ENCODE peak calls at places on chromosomes 11 and 22, in ten cellular contexts. G, V, E, P, O, B, F, D, J and M are unnamed samples.

GRCh38 chr22:18970180-18970947 is 34.3 kb upstream of the PRODH start:
- DNase-seq in G (no peak), V (no peak), E (no peak), P (no peak), O (no peak), B (peak; percentile 59), F (no peak), D (no peak), J (peak; percentile 51), M (no peak)

GRCh38 chr11:75523189-75523588 is 2.6 kb downstream of the GDPD5 start:
- DNase-seq in G (no peak), V (no peak), E (no peak), P (no peak), O (no peak), B (no peak), F (no peak), D (no peak), J (no peak), M (no peak)

GRCh38 chr11:72781063-72781312 is 12.9 kb downstream of the STARD10 start:
- DNase-seq in G (no peak), V (no peak), E (no peak), P (no peak), O (no peak), B (no peak), F (no peak), D (no peak), J (no peak), M (no peak)

GRCh38 chr22:50542416-50542927 is 3.2 kb upstream of the KLHDC7B start:
- DNase-seq in G (no peak), V (no peak), E (no peak), P (no peak), O (peak; percentile 72), B (peak; percentile 54), F (peak; percentile 35), D (no peak), J (no peak), M (no peak)

GRCh38 chr11:26399336-26399735 is 67.4 kb downstream of the ANO3 start:
- DNase-seq in G (no peak), V (no peak), E (no peak), P (no peak), O (no peak), B (no peak), F (no peak), D (no peak), J (no peak), M (no peak)

GRCh38 chr11:128057786-128058395 is 529.5 kb downstream of the ETS1 start:
- DNase-seq in G (no peak), V (no peak), E (no peak), P (no peak), O (no peak), B (no peak), F (no peak), D (no peak), J (no peak), M (no peak)

GRCh38 chr22:50175921-50176849 is 5.7 kb downstream of the PANX2 start:
- DNase-seq in G (no peak), V (no peak), E (no peak), P (no peak), O (no peak), B (peak; percentile 45), F (no peak), D (no peak), J (peak; percentile 41), M (no peak)

GRCh38 chr11:34996958-34997357 is 80.5 kb downstream of the PDHX start:
- DNase-seq in G (no peak), V (no peak), E (no peak), P (no peak), O (no peak), B (no peak), F (no peak), D (no peak), J (no peak), M (no peak)

GRCh38 chr22:20298110-20298802 is 21.6 kb downstream of the DGCR6L start:
- DNase-seq in G (no peak), V (no peak), E (no peak), P (no peak), O (no peak), B (no peak), F (no peak), D (no peak), J (no peak), M (no peak)

GRCh38 chr11:73972620-73973449 is 9.8 kb downstream of the UCP2 start:
- DNase-seq in G (no peak), V (no peak), E (no peak), P (no peak), O (no peak), B (peak; percentile 48), F (no peak), D (no peak), J (no peak), M (no peak)

GRCh38 chr22:22720201-22720723 is 75.8 kb downstream of the GGTLC2 start:
- DNase-seq in G (peak; percentile 53), V (no peak), E (no peak), P (no peak), O (peak; percentile 76), B (no peak), F (peak; percentile 11), D (no peak), J (no peak), M (peak; percentile 36)

GRCh38 chr22:48748860-48749554 is 1078.7 kb downstream of the BRD1 start:
- DNase-seq in G (no peak), V (no peak), E (no peak), P (no peak), O (no peak), B (no peak), F (no peak), D (no peak), J (no peak), M (no peak)

GRCh38 chr11:93039841-93040240 is 70.4 kb downstream of the MTNR1B start:
- DNase-seq in G (no peak), V (no peak), E (no peak), P (no peak), O (peak; percentile 39), B (no peak), F (no peak), D (no peak), J (no peak), M (no peak)

GRCh38 chr11:3105791-3106735 is 48.8 kb upstream of the CARS1 start:
- DNase-seq in G (no peak), V (no peak), E (no peak), P (no peak), O (no peak), B (no peak), F (no peak), D (no peak), J (peak; percentile 27), M (no peak)

GRCh38 chr11:19589567-19590260 is 122.9 kb upstream of the NAV2 start:
- DNase-seq in G (no peak), V (no peak), E (no peak), P (no peak), O (no peak), B (no peak), F (no peak), D (no peak), J (no peak), M (no peak)
- TF ChIP-seq CTCF in G (no peak), V (no peak), E (no peak), P (no peak), O (no peak), B (no peak), F (no peak), D (no peak), J (no peak), M (no peak)

DNA sequence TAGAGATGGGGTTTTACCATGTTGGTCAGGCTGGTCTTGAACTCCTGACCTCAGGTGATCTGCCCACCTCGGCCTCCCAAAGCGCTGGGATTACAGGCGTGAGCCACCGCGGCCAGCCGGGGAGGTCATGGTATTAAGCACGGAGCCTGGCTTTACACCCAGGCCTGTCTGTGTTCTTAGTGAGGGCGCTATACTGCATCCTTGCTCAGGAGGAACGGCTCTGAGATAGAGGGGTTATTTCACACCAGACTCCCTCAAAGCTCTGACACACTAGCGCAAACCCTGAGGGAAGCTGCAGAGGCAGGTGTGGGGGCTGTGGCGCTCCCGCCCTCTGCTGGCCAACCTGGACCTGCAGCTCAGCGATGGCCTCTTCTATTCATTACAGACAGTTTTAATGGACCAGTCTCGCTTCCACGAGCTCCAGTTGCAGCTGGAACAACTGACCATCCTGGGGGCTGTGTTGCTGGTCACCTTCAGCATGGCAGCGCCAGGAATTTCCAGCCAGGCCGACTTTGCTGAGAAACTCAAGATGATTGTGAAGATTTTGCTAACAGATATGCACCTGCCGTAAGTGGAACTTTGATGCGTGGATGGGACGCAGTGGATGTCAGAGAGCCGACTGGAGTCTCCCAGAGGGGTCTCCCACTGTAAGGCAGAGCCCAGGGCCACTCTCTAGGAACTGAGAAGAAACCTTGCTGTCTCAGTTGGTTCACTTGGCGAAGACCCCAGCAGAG is 26.2 kb downstream of the TCP11L1 start:
- DNase-seq in G (peak; percentile 46), V (peak; percentile 63), E (no peak), P (no peak), O (peak; percentile 68), B (peak; percentile 76), F (peak; percentile 52), D (peak; percentile 54), J (peak; percentile 74), M (peak; percentile 65)
- TF ChIP-seq CTCF in G (peak; percentile 89), V (peak; percentile 86), E (peak; percentile 94), P (peak; percentile 92), O (peak; percentile 95), B (peak; percentile 81), F (peak; percentile 95), D (peak; percentile 94), J (peak; percentile 77), M (peak; percentile 96)

DNA sequence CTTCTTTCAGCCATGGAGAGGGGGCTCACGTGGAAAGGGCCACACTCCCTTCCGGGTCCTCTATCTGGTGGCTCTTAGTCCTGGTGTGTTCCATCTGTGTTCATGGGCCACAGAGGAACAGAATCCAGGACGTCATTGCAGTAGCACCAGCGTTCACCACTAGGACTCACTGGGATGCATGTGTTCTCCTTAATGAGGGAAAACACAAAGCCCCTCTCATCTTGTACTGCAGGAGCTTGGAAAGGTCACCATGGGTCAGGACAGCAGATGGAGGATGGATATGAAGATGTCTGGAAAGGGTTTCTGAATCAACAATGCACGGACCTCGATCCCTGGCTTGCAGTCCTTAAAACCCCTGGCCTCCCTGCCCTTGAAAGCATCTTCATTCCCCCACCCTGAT is 113.8 kb upstream of the THY1 start:
- DNase-seq in G (no peak), V (no peak), E (no peak), P (no peak), O (no peak), B (no peak), F (no peak), D (no peak), J (no peak), M (no peak)
- TF ChIP-seq CTCF in G (no peak), V (no peak), E (no peak), P (no peak), O (peak; percentile 3), B (no peak), F (peak; percentile 25), D (no peak), J (no peak), M (no peak)

GRCh38 chr11:106581399-106581798 is 436.9 kb downstream of the GUCY1A2 start:
- DNase-seq in G (no peak), V (no peak), E (no peak), P (no peak), O (no peak), B (no peak), F (no peak), D (no peak), J (no peak), M (no peak)

DNA sequence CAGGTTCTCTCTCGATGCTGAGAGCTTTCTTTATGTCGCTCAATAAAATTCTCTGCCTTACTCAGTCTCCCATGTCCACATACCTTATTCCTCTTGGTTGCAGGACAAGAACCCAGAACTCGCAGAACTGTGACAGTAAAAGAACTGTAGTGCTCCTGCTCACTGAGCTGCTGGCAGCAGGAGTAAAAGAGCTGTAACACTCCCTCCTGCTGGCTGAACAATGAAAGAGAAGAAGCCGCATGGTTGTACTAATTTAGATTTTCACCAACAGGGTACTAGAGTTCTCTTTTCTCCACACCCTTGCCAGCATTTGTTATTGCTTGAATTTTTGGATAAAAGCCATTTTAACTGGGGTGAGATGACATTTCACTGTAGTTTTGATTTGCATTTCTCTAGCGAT is 433.2 kb downstream of the GUCY1A2 start:
- DNase-seq in G (peak; percentile 40), V (no peak), E (no peak), P (no peak), O (peak; percentile 65), B (no peak), F (peak; percentile 51), D (no peak), J (no peak), M (peak; percentile 32)
- TF ChIP-seq CTCF in G (peak; percentile 46), V (no peak), E (peak; percentile 70), P (peak; percentile 63), O (peak; percentile 55), B (no peak), F (peak; percentile 82), D (no peak), J (peak; percentile 6), M (peak; percentile 44)